ENCODE peak calls at places on chromosome 16, in seven cellular contexts. G, U, P, B, X, F and J are unnamed samples.

GRCh38 chr16:89200124-89200849 is at the start of gene SLC22A31:
- DNase-seq in G (no peak), U (no peak), P (no peak), B (no peak), X (no peak), F (no peak), J (no peak)

GRCh38 chr16:4661661-4662060 is 31.7 kb upstream of the NUDT16L1 start:
- DNase-seq in G (no peak), U (peak), P (no peak), B (no peak), X (no peak), F (no peak), J (no peak)

GRCh38 chr16:79093554-79093967 is 507.0 kb downstream of the MAF start:
- DNase-seq in G (no peak), U (no peak), P (no peak), B (no peak), X (no peak), F (peak), J (no peak)

GRCh38 chr16:11202260-11203091 is 53.5 kb downstream of the SOCS1 start:
- DNase-seq in G (no peak), U (no peak), P (peak), B (no peak), X (no peak), F (no peak), J (no peak)

GRCh38 chr16:58464916-58465731 is 34.8 kb upstream of the NDRG4 start:
- DNase-seq in G (peak), U (no peak), P (no peak), B (no peak), X (no peak), F (peak), J (no peak)

GRCh38 chr16:30120340-30121105 is 2.5 kb downstream of the MAPK3 start:
- DNase-seq in G (no peak), U (no peak), P (no peak), B (no peak), X (no peak), F (no peak), J (no peak)

GRCh38 chr16:54587176-54587515 is 300.6 kb upstream of the IRX3 start:
- DNase-seq in G (no peak), U (no peak), P (no peak), B (no peak), X (no peak), F (no peak), J (no peak)

GRCh38 chr16:10569629-10570028 is 10.8 kb downstream of the EMP2 start:
- DNase-seq in G (no peak), U (no peak), P (peak), B (no peak), X (no peak), F (peak), J (no peak)

GRCh38 chr16:59848314-59848713 is 1114.2 kb upstream of the GOT2 start:
- DNase-seq in G (no peak), U (no peak), P (no peak), B (no peak), X (no peak), F (no peak), J (no peak)

GRCh38 chr16:19696961-19697360 is 21.1 kb downstream of the KNOP1 start:
- DNase-seq in G (no peak), U (no peak), P (no peak), B (no peak), X (no peak), F (no peak), J (no peak)

GRCh38 chr16:23498863-23499262 is 11.4 kb downstream of the GGA2 start:
- DNase-seq in G (no peak), U (no peak), P (no peak), B (no peak), X (no peak), F (peak), J (no peak)

GRCh38 chr16:23420011-23420410 is 33.0 kb downstream of the COG7 start:
- DNase-seq in G (no peak), U (no peak), P (peak), B (no peak), X (no peak), F (no peak), J (no peak)

DNA sequence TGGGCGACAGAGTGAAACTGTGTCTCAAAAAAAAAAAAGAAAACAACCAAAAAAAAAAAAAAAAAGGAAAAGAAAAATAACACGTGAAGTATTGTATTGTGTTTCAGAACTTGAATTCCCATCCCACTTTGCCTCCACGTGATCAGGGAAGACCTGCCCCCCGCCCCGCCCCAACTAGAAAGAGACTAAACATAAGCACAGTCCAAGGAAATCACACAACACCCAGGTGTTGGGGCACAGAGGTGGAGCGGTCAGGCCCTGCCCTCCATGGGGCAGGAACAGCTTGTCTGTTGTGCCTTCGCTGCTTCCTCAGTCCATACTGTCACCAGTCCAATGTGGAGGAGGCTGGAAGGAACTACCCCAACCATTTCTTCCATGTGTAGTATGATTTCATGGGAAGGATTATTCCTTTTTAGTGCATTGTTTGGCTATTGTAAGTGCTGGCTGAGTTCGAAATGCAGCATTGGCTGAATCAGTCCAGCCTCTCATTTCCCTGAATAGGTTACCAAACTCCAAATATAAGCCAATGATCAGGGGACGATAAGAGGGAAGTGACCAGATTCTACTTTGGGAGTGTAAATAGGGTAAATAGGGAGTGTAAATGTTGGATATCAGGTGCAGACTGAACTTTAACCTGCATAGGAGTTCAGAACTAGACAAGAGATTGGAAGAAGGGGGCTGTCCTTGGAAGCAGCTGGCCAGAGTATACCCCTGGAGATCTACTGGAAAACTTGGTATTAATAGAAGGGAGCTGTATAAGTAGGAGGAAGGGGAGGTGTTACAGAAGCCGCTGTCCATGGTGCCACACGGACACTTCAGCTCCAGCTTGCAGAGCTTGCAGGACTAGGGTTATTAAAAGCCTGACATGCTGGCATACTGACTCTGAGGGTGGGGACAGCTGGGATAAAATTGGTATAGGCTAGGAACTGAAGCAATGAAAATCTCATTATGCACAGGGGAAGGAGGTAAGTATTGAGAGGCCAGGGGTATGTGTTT is 50.7 kb downstream of the TANGO6 start:
- DNase-seq in G (peak), U (no peak), P (peak), B (no peak), X (no peak), F (peak), J (peak)
- TF ChIP-seq POLR2A in G (no peak), U (no peak), P (no peak), B (no peak), X (no peak), F (no peak), J (no peak)

GRCh38 chr16:2237076-2237551 is 870 bp downstream of the DNASE1L2 start:
- DNase-seq in G (no peak), U (no peak), P (no peak), B (no peak), X (no peak), F (no peak), J (no peak)
- H3K4me3 ChIP-seq in G (no peak), U (peak), P (peak), B (no peak), X (no peak), F (peak), J (no peak)

GRCh38 chr16:28126684-28127620 is 63.4 kb upstream of the GSG1L start:
- DNase-seq in G (no peak), U (no peak), P (no peak), B (no peak), X (no peak), F (no peak), J (no peak)
- TF ChIP-seq CTCF in G (no peak), U (no peak), P (no peak), B (no peak), X (no peak), F (no peak), J (no peak)

GRCh38 chr16:48279199-48279598 is 31.9 kb upstream of the ABCC11 start:
- DNase-seq in G (no peak), U (no peak), P (no peak), B (no peak), X (no peak), F (no peak), J (no peak)

GRCh38 chr16:48284772-48285409 is 37.6 kb upstream of the ABCC11 start:
- DNase-seq in G (no peak), U (no peak), P (no peak), B (no peak), X (no peak), F (no peak), J (no peak)

GRCh38 chr16:48287239-48287638 is 39.9 kb upstream of the ABCC11 start:
- DNase-seq in G (no peak), U (no peak), P (no peak), B (no peak), X (no peak), F (no peak), J (no peak)

GRCh38 chr16:48277158-48277557 is 29.8 kb upstream of the ABCC11 start:
- DNase-seq in G (no peak), U (peak), P (no peak), B (peak), X (no peak), F (no peak), J (peak)

DNA sequence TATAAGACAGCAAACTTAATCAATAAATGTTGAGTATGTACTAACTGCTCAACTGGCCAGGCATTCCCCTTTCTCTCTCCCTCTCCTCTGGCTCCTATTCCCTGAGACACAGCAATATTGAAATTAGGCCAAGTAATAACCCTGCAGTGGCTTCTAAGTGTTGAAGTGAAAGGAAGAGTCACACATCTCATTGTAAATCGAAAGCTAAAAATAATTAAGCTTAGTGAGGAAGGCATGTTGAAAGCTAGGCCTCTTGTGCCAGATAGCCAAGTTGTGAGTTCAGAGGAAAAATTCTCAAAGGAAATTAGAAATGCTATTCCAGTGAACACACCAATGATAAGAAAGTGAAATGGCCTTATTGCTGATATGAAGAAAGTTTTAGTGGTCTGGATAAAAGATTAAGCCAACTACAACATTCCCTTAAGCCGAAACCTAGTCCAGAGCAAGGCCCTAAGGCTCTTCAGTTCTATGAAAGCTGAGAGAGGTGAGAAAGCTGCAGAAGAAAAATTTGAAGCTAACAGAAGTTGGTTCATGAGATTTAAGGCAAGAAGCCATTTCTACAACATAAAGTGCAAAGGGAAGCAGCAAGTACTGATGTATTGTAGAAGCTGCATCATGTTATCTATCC is 35.4 kb upstream of the ABCC11 start:
- DNase-seq in G (no peak), U (no peak), P (no peak), B (no peak), X (no peak), F (no peak), J (no peak)
- TF ChIP-seq POLR2A in G (no peak), U (no peak), P (no peak), B (no peak), X (no peak), F (no peak), J (no peak)

DNA sequence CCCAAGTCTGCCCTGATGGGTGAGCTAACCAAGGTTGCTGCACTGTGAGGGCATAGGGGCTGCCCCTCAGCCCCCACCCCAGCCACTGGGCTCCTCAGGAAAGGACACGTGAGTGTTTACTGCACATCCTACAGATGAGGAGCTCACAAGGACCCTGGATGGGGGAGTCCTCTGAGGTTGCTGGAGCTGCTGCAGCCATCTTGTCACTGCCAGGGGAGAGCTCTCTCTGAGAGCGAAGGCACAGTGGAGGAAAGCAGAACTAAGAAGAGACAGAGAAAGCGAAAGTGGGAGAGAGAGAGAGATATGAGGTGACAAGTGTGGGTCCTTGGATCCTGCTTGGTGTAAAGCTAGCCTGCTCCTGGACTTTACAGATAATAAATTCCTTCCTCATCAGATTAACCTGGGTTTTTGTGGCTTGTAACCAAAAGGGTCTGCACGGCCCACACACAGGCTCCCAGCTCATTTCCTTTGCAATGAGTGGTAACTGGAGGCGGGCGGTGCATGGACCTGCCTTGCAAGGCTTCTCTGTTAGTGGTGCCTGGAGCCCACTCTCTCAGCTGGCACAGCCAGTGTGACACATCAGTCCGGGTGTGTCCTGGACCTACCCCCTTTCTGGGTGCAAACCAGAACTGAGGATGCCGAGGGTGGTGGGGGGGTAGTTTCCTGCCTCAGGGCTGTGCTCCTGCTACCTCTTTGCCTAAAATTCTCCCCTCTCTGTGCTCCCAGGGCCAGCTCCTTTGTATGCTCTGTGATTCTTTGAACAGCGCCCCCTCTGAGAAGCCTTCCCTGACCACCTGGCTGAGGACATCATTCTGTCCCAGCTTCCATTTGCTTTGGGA is 14.2 kb downstream of the SNX20 start:
- DNase-seq in G (no peak), U (no peak), P (no peak), B (no peak), X (no peak), F (no peak), J (no peak)
- H3K4me3 ChIP-seq in G (no peak), U (no peak), P (no peak), B (no peak), X (no peak), F (no peak), J (no peak)

GRCh38 chr16:50595854-50596253 is 47.7 kb downstream of the NKD1 start:
- DNase-seq in G (no peak), U (no peak), P (no peak), B (no peak), X (no peak), F (no peak), J (no peak)

GRCh38 chr16:50592996-50593395 is 44.8 kb downstream of the NKD1 start:
- DNase-seq in G (no peak), U (no peak), P (no peak), B (no peak), X (no peak), F (no peak), J (no peak)

GRCh38 chr16:50594332-50595260 is 46.4 kb downstream of the NKD1 start:
- DNase-seq in G (no peak), U (no peak), P (no peak), B (no peak), X (no peak), F (no peak), J (no peak)

GRCh38 chr16:50591800-50592771 is 43.9 kb downstream of the NKD1 start:
- DNase-seq in G (no peak), U (peak), P (no peak), B (no peak), X (no peak), F (peak), J (peak)

DNA sequence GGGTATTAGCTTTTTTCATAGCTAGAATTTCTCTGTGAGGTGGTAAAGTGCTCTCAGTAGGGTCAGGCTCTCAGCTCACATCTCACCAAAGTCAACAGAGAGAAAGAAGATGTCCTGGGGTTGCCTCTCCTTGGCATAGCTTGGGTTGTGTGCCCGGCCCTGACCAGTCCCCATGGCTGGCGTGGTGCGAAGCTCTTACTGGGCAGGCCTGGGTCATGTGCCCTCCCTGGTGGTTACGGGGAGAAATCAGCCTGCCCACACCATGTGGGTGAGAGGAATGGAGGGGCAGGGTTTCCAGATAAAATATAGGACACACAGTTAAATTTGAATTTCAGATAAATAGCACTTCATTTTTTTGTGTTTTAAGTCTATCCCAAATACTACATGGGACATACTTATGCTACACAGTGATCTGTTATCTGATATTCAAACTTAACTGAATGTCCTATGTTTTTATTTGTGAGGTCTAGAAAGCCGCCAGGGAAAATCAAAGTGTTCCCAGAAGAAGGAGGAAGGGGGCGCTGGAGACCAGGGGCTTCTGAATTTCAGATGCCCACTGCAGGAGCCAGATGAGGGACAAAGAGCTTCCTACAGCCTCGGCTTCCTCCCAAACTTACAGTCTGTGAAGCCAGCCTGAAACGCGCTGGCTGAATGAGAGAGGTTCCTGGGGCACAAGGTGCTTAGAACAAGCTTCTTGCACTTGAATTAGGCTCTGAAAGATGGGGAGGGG is 45.4 kb downstream of the NKD1 start:
- DNase-seq in G (no peak), U (no peak), P (no peak), B (no peak), X (no peak), F (no peak), J (no peak)
- TF ChIP-seq CTCF in G (no peak), U (no peak), P (peak), B (no peak), X (no peak), F (peak), J (no peak)

GRCh38 chr16:46789499-46790414 is 41.2 kb downstream of the C16orf87 start:
- DNase-seq in G (peak), U (peak), P (peak), B (peak), X (peak), F (peak), J (peak)
- TF ChIP-seq POLR2A in G (peak), U (no peak), P (peak), B (no peak), X (no peak), F (no peak), J (peak)